ENCODE peak calls at places on chromosomes 16 and 17, in nine cellular contexts. One of them, this sample, is unnamed.

GRCh38 chr17:70484050-70484449 is 314.7 kb downstream of the KCNJ2 start:
- DNase-seq in omental fat pad: no peak
- DNase-seq in Peyer's patch: no peak
- DNase-seq in mucosa of descending colon: no peak
- DNase-seq in brain microvascular endothelial cell: no peak
- DNase-seq in body of pancreas: no peak
- DNase-seq in AG09309: no peak
- DNase-seq in B cell: no peak
- DNase-seq in heart right ventricle: no peak
- DNase-seq in this sample: no peak

GRCh38 chr17:29155235-29155965 is 24.8 kb downstream of the MYO18A start:
- DNase-seq in Peyer's patch: peak
- DNase-seq in heart right ventricle: no peak
- DNase-seq in body of pancreas: peak
- DNase-seq in brain microvascular endothelial cell: no peak
- DNase-seq in B cell: no peak
- DNase-seq in omental fat pad: no peak
- DNase-seq in mucosa of descending colon: peak
- DNase-seq in AG09309: no peak
- DNase-seq in this sample: no peak

GRCh38 chr17:62109378-62109902 is 44.4 kb upstream of the MED13 start:
- DNase-seq in AG09309: peak
- DNase-seq in B cell: peak
- DNase-seq in body of pancreas: peak
- DNase-seq in Peyer's patch: peak
- DNase-seq in mucosa of descending colon: peak
- DNase-seq in omental fat pad: no peak
- DNase-seq in heart right ventricle: peak
- DNase-seq in brain microvascular endothelial cell: peak
- DNase-seq in this sample: peak

GRCh38 chr17:73882590-73882989 is 238.3 kb upstream of the SDK2 start:
- DNase-seq in body of pancreas: no peak
- DNase-seq in mucosa of descending colon: no peak
- DNase-seq in heart right ventricle: no peak
- DNase-seq in brain microvascular endothelial cell: no peak
- DNase-seq in AG09309: no peak
- DNase-seq in omental fat pad: no peak
- DNase-seq in Peyer's patch: no peak
- DNase-seq in B cell: no peak
- DNase-seq in this sample: no peak

GRCh38 chr17:42214156-42214555 is 19.9 kb upstream of the GHDC start:
- DNase-seq in AG09309: no peak
- DNase-seq in body of pancreas: no peak
- DNase-seq in brain microvascular endothelial cell: no peak
- DNase-seq in B cell: no peak
- DNase-seq in Peyer's patch: no peak
- DNase-seq in heart right ventricle: no peak
- DNase-seq in mucosa of descending colon: no peak
- DNase-seq in omental fat pad: no peak
- DNase-seq in this sample: no peak

GRCh38 chr17:42436401-42436800 is 13.3 kb upstream of the CAVIN1 start:
- DNase-seq in Peyer's patch: no peak
- DNase-seq in mucosa of descending colon: no peak
- DNase-seq in heart right ventricle: peak
- DNase-seq in AG09309: peak
- DNase-seq in omental fat pad: no peak
- DNase-seq in B cell: no peak
- DNase-seq in body of pancreas: peak
- DNase-seq in brain microvascular endothelial cell: peak
- DNase-seq in this sample: no peak

GRCh38 chr16:75074920-75075687 is 41.5 kb downstream of the LDHD start:
- DNase-seq in body of pancreas: peak
- DNase-seq in Peyer's patch: peak
- DNase-seq in B cell: peak
- DNase-seq in mucosa of descending colon: peak
- DNase-seq in AG09309: no peak
- DNase-seq in heart right ventricle: no peak
- DNase-seq in omental fat pad: no peak
- DNase-seq in brain microvascular endothelial cell: no peak
- DNase-seq in this sample: no peak

GRCh38 chr16:26531290-26531730 is 535.4 kb upstream of the C16orf82 start:
- DNase-seq in mucosa of descending colon: no peak
- DNase-seq in body of pancreas: no peak
- DNase-seq in heart right ventricle: no peak
- DNase-seq in brain microvascular endothelial cell: no peak
- DNase-seq in omental fat pad: no peak
- DNase-seq in AG09309: no peak
- DNase-seq in Peyer's patch: no peak
- DNase-seq in B cell: no peak
- DNase-seq in this sample: no peak

GRCh38 chr16:56793504-56793903 is 63.6 kb downstream of the NUP93 start:
- DNase-seq in AG09309: no peak
- DNase-seq in Peyer's patch: no peak
- DNase-seq in heart right ventricle: no peak
- DNase-seq in brain microvascular endothelial cell: peak
- DNase-seq in mucosa of descending colon: peak
- DNase-seq in body of pancreas: no peak
- DNase-seq in omental fat pad: no peak
- DNase-seq in B cell: no peak
- DNase-seq in this sample: no peak

GRCh38 chr17:77392376-77393273 is 251.9 kb downstream of the SEC14L1 start:
- DNase-seq in mucosa of descending colon: peak
- DNase-seq in brain microvascular endothelial cell: no peak
- DNase-seq in heart right ventricle: peak
- DNase-seq in AG09309: no peak
- DNase-seq in body of pancreas: peak
- DNase-seq in Peyer's patch: peak
- DNase-seq in B cell: no peak
- DNase-seq in omental fat pad: no peak
- DNase-seq in this sample: peak

GRCh38 chr16:79253100-79253631 is 347.4 kb downstream of the MAF start:
- DNase-seq in heart right ventricle: no peak
- DNase-seq in omental fat pad: no peak
- DNase-seq in brain microvascular endothelial cell: no peak
- DNase-seq in mucosa of descending colon: peak
- DNase-seq in AG09309: no peak
- DNase-seq in body of pancreas: peak
- DNase-seq in B cell: peak
- DNase-seq in Peyer's patch: no peak
- DNase-seq in this sample: no peak

DNA sequence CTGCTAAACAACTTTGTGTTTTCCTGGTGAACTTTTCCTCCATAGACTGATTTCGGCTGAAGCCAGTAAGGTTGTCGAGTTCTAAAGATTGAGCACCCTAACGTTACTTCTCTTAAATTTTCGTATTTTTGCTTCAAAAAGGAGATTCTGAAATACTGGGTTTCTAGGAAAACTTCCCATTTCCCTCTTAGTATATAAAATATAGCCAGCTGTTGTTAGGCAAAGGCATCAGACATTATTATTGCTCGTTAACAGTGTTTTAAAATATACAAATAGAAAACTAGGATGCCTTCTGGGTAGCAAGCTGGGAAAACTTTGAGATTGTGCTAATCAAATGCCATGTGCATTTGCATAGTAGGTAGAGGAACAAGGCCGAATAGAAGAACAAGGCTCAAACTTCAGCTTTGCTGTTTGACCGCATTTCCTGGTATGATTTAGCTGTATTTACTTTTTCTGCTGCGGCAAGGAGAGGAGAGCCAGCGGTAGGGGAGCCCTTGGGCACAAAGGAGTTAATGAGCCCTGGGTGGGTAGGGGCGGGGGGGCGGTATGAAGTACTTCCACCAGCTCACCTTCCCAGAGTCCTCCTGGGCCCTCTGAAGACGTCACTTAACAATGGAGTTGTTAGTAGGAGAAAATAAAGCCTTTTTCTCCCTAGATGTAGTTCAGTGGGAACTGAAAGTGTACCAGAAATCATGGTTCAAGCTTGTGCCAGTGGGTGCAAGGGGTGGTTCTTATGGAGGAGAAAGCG is 151.9 kb downstream of the MSI2 start:
- DNase-seq in mucosa of descending colon: peak
- DNase-seq in omental fat pad: no peak
- DNase-seq in body of pancreas: no peak
- DNase-seq in brain microvascular endothelial cell: no peak
- DNase-seq in AG09309: no peak
- DNase-seq in heart right ventricle: no peak
- DNase-seq in B cell: no peak
- DNase-seq in Peyer's patch: no peak
- DNase-seq in this sample: peak
- TF ChIP-seq CTCF in mucosa of descending colon: no peak
- TF ChIP-seq CTCF in omental fat pad: no peak
- TF ChIP-seq CTCF in body of pancreas: no peak
- TF ChIP-seq CTCF in brain microvascular endothelial cell: no peak
- TF ChIP-seq CTCF in AG09309: no peak
- TF ChIP-seq CTCF in heart right ventricle: no peak
- TF ChIP-seq CTCF in B cell: no peak
- TF ChIP-seq CTCF in Peyer's patch: no peak
- TF ChIP-seq CTCF in this sample: no peak

DNA sequence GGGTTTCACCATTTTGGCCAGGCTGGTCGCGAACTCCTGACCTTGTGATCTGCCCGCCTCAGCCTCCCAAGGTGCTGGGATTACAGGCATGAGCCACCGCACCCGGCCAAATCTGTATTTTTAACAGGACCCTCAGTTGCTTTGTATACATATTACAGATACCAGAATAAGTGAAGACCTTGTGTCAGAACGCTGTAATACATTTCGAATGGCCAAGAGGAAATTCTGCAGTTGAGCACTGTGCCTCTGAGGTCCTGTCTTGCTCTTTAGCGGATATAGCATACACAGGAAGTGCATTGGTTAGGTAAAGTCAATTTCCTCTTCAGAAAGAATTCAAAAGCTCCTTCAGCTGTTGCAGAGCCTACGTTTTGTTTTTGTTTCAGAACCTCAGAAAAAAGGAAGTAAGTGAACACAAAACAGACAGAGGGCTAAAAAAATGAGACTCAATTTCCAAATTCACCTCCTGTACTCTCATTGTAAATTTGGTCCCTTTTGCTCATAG is 15.7 kb downstream of the CRLF3 start:
- DNase-seq in Peyer's patch: no peak
- DNase-seq in omental fat pad: no peak
- DNase-seq in AG09309: no peak
- DNase-seq in mucosa of descending colon: no peak
- DNase-seq in brain microvascular endothelial cell: no peak
- DNase-seq in body of pancreas: peak
- DNase-seq in B cell: peak
- DNase-seq in heart right ventricle: no peak
- DNase-seq in this sample: no peak
- TF ChIP-seq CTCF in Peyer's patch: no peak
- TF ChIP-seq CTCF in omental fat pad: no peak
- TF ChIP-seq CTCF in AG09309: no peak
- TF ChIP-seq CTCF in mucosa of descending colon: no peak
- TF ChIP-seq CTCF in brain microvascular endothelial cell: no peak
- TF ChIP-seq CTCF in body of pancreas: no peak
- TF ChIP-seq CTCF in B cell: no peak
- TF ChIP-seq CTCF in heart right ventricle: no peak
- TF ChIP-seq CTCF in this sample: no peak

DNA sequence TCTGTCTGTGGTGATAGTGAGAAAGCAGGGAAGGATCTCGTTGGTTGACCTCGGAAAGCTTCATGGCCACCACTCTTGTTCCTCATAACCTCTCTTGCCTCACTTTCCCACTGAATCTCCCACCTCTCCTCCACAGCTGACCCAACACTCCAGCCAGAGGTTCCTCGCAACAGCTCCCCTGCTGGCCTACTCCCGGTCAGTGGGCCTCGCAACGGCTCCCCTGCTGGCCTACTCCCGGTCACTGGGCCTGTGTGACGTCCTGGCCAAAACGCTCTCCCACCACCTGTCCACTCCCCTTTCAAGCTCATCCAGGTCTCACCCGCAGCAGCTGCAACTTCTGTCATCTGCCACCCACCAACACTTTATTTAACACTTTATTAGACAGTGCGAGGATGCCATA is 149.1 kb downstream of the VPS53 start:
- DNase-seq in B cell: no peak
- DNase-seq in body of pancreas: no peak
- DNase-seq in heart right ventricle: no peak
- DNase-seq in mucosa of descending colon: no peak
- DNase-seq in omental fat pad: no peak
- DNase-seq in brain microvascular endothelial cell: no peak
- DNase-seq in AG09309: no peak
- DNase-seq in Peyer's patch: no peak
- DNase-seq in this sample: peak
- TF ChIP-seq CTCF in B cell: no peak
- TF ChIP-seq CTCF in body of pancreas: no peak
- TF ChIP-seq CTCF in heart right ventricle: no peak
- TF ChIP-seq CTCF in mucosa of descending colon: no peak
- TF ChIP-seq CTCF in omental fat pad: no peak
- TF ChIP-seq CTCF in brain microvascular endothelial cell: peak
- TF ChIP-seq CTCF in AG09309: peak
- TF ChIP-seq CTCF in Peyer's patch: no peak
- TF ChIP-seq CTCF in this sample: no peak

GRCh38 chr17:30827082-30827481 is 2.6 kb upstream of the CRLF3 start:
- DNase-seq in heart right ventricle: no peak
- DNase-seq in B cell: no peak
- DNase-seq in brain microvascular endothelial cell: no peak
- DNase-seq in body of pancreas: no peak
- DNase-seq in Peyer's patch: no peak
- DNase-seq in AG09309: no peak
- DNase-seq in mucosa of descending colon: no peak
- DNase-seq in omental fat pad: no peak
- DNase-seq in this sample: no peak
- TF ChIP-seq CTCF in heart right ventricle: no peak
- TF ChIP-seq CTCF in B cell: no peak
- TF ChIP-seq CTCF in brain microvascular endothelial cell: no peak
- TF ChIP-seq CTCF in body of pancreas: no peak
- TF ChIP-seq CTCF in Peyer's patch: no peak
- TF ChIP-seq CTCF in AG09309: no peak
- TF ChIP-seq CTCF in mucosa of descending colon: no peak
- TF ChIP-seq CTCF in omental fat pad: no peak
- TF ChIP-seq CTCF in this sample: no peak

DNA sequence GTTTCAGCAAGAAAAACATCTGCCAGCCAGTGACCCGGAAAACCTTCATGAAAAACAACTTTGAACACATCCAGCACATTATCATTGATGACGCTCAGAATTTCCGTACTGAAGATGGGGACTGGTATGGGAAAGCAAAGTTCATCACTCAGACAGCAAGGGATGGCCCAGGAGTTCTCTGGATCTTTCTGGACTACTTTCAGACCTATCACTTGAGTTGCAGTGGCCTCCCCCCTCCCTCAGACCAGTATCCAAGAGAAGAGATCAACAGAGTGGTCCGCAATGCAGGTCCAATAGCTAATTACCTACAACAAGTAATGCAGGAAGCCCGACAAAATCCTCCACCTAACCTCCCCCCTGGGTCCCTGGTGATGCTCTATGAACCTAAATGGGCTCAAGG is 22.2 kb downstream of the SLFN5 start:
- DNase-seq in Peyer's patch: no peak
- DNase-seq in B cell: no peak
- DNase-seq in brain microvascular endothelial cell: no peak
- DNase-seq in omental fat pad: no peak
- DNase-seq in mucosa of descending colon: no peak
- DNase-seq in AG09309: no peak
- DNase-seq in body of pancreas: no peak
- DNase-seq in heart right ventricle: no peak
- DNase-seq in this sample: no peak
- TF ChIP-seq CTCF in Peyer's patch: no peak
- TF ChIP-seq CTCF in B cell: no peak
- TF ChIP-seq CTCF in brain microvascular endothelial cell: no peak
- TF ChIP-seq CTCF in omental fat pad: no peak
- TF ChIP-seq CTCF in mucosa of descending colon: no peak
- TF ChIP-seq CTCF in AG09309: no peak
- TF ChIP-seq CTCF in body of pancreas: no peak
- TF ChIP-seq CTCF in heart right ventricle: no peak
- TF ChIP-seq CTCF in this sample: no peak